ENCODE peak calls at places on chromosomes 12 and 14, in four cellular contexts. W is adipocyte, N is fibroblast of lung, A is mesenchymal stem cell. S is an unnamed sample.

GRCh38 chr12:2854669-2855453 is 2.0 kb downstream of the TEX52 start:
- DNase-seq in W (no peak), N (no peak), A (no peak), S (peak; percentile 87)

GRCh38 chr14:77682158-77682553 is 25.7 kb downstream of the ALKBH1 start:
- DNase-seq in W (peak; percentile 35), N (peak; percentile 67), A (peak; percentile 62), S (no peak)

GRCh38 chr12:42669471-42669997 is 80.0 kb upstream of the PRICKLE1 start:
- DNase-seq in W (peak; percentile 46), N (peak; percentile 72), A (no peak), S (no peak)

GRCh38 chr14:90828642-90829487 is 12.6 kb upstream of the TTC7B start:
- DNase-seq in W (no peak), N (no peak), A (peak; percentile 57), S (no peak)

GRCh38 chr14:72646861-72647528 is 246.9 kb downstream of the DPF3 start:
- DNase-seq in W (peak; percentile 91), N (peak; percentile 91), A (peak; percentile 4), S (no peak)

GRCh38 chr12:22190969-22191368 is 143.5 kb downstream of the ST8SIA1 start:
- DNase-seq in W (no peak), N (no peak), A (no peak), S (no peak)

GRCh38 chr12:29858270-29858786 is 74.6 kb upstream of the TMTC1 start:
- DNase-seq in W (no peak), N (no peak), A (no peak), S (no peak)

GRCh38 chr14:83825836-83826235 is 1704.1 kb upstream of the FLRT2 start:
- DNase-seq in W (no peak), N (no peak), A (no peak), S (no peak)

GRCh38 chr12:93231938-93232337 is 145.8 kb upstream of the NUDT4 start:
- DNase-seq in W (no peak), N (no peak), A (no peak), S (no peak)

GRCh38 chr14:87966816-87967215 is 26.2 kb downstream of the GALC start:
- DNase-seq in W (peak; percentile 49), N (peak; percentile 21), A (no peak), S (no peak)

GRCh38 chr14:95431199-95432145 is 85.0 kb downstream of the SYNE3 start:
- DNase-seq in W (peak; percentile 56), N (peak; percentile 16), A (peak; percentile 16), S (peak; percentile 27)

GRCh38 chr12:70885952-70886351 is 34.6 kb downstream of the PTPRR start:
- DNase-seq in W (peak; percentile 47), N (no peak), A (no peak), S (no peak)

GRCh38 chr14:55102141-55102547 is 26.9 kb upstream of the LGALS3 start:
- DNase-seq in W (peak; percentile 98), N (peak; percentile 98), A (peak; percentile 92), S (peak; percentile 77)

GRCh38 chr12:122067966-122068365 is 10.6 kb upstream of the MLXIP start:
- DNase-seq in W (peak; percentile 80), N (peak; percentile 79), A (peak; percentile 75), S (no peak)

GRCh38 chr12:56931474-56931978 is 2.7 kb downstream of the SDR9C7 start:
- DNase-seq in W (peak; percentile 76), N (peak; percentile 50), A (peak; percentile 83), S (peak; percentile 45)

GRCh38 chr14:76181546-76181945 is 29.8 kb downstream of the GPATCH2L start:
- DNase-seq in W (peak; percentile 14), N (no peak), A (peak; percentile 16), S (no peak)

GRCh38 chr12:96136720-96137378 is 57.3 kb upstream of the ELK3 start:
- DNase-seq in W (no peak), N (peak; percentile 56), A (peak; percentile 17), S (no peak)

GRCh38 chr12:100859063-100859627 is 64.6 kb downstream of the ANO4 start:
- DNase-seq in W (no peak), N (no peak), A (no peak), S (no peak)

GRCh38 chr12:41745593-41745992 is 399.1 kb downstream of the GXYLT1 start:
- DNase-seq in W (no peak), N (no peak), A (no peak), S (no peak)

GRCh38 chr14:31138301-31138700 is 69.3 kb downstream of the HECTD1 start:
- DNase-seq in W (peak; percentile 51), N (no peak), A (no peak), S (no peak)

GRCh38 chr14:49940805-49941421 is 48.0 kb downstream of the ARF6 start:
- DNase-seq in W (peak; percentile 68), N (peak; percentile 71), A (peak; percentile 45), S (no peak)

GRCh38 chr14:30158299-30158698 is 230.7 kb upstream of the PRKD1 start:
- DNase-seq in W (no peak), N (no peak), A (no peak), S (no peak)

GRCh38 chr14:21455912-21456667 is at the start of gene CHD8:
- DNase-seq in W (peak; percentile 100), N (peak; percentile 100), A (peak; percentile 100), S (peak; percentile 100)

GRCh38 chr14:21084988-21085853 is 13.2 kb downstream of the ZNF219 start:
- DNase-seq in W (peak; percentile 87), N (peak; percentile 85), A (peak; percentile 36), S (no peak)

GRCh38 chr14:94288610-94289465 is 4.2 kb downstream of the SERPINA10 start:
- DNase-seq in W (no peak), N (no peak), A (no peak), S (no peak)

GRCh38 chr14:51401756-51402155 is 161.7 kb downstream of the TMX1 start:
- DNase-seq in W (no peak), N (no peak), A (no peak), S (no peak)

GRCh38 chr14:89767861-89768268 is 186.7 kb downstream of the EFCAB11 start:
- DNase-seq in W (peak; percentile 64), N (peak; percentile 48), A (peak; percentile 53), S (peak; percentile 48)

GRCh38 chr12:49195734-49196133 is 6.9 kb upstream of the TUBA1A start:
- DNase-seq in W (no peak), N (no peak), A (no peak), S (no peak)

GRCh38 chr12:47817272-47818006 is 2.3 kb downstream of the HDAC7 start:
- DNase-seq in W (peak; percentile 60), N (no peak), A (peak; percentile 55), S (no peak)

GRCh38 chr12:68609955-68610434 is 704 bp upstream of the RAP1B start:
- DNase-seq in W (no peak), N (peak; percentile 54), A (no peak), S (peak; percentile 40)

GRCh38 chr14:57831981-57832380 is 33.9 kb downstream of the SLC35F4 start:
- DNase-seq in W (no peak), N (no peak), A (no peak), S (no peak)

GRCh38 chr12:124916370-124917134 is 2.1 kb upstream of the UBC start:
- DNase-seq in W (peak; percentile 96), N (peak; percentile 95), A (peak; percentile 94), S (peak; percentile 86)

GRCh38 chr12:122141911-122142725 is 31.9 kb downstream of the IL31 start:
- DNase-seq in W (no peak), N (no peak), A (no peak), S (no peak)

GRCh38 chr12:65826513-65827171 is 2.4 kb downstream of the HMGA2 start:
- DNase-seq in W (peak; percentile 61), N (peak; percentile 83), A (peak; percentile 57), S (peak; percentile 18)

GRCh38 chr14:21192875-21193535 is 37.1 kb upstream of the OR5AU1 start:
- DNase-seq in W (no peak), N (peak; percentile 51), A (no peak), S (no peak)

GRCh38 chr12:8953773-8954402 is 4.4 kb upstream of the M6PR start:
- DNase-seq in W (no peak), N (no peak), A (no peak), S (no peak)

GRCh38 chr14:36524874-36525745 is 5.1 kb upstream of the NKX2-1 start:
- DNase-seq in W (no peak), N (no peak), A (no peak), S (peak; percentile 64)
- H3K4me3 ChIP-seq in W (no peak overlapping the region), N (no peak overlapping the region), A (no peak overlapping the region), S (no peak overlapping the region)

GRCh38 chr14:80491562-80492139 is 280.3 kb upstream of the DIO2 start:
- DNase-seq in W (peak; percentile 44), N (no peak), A (no peak), S (no peak)
- H3K9ac ChIP-seq in W (peak overlapping the region; percentile 1), N (no peak overlapping the region), A (peak overlapping the region; percentile 20), S (no peak overlapping the region)

DNA sequence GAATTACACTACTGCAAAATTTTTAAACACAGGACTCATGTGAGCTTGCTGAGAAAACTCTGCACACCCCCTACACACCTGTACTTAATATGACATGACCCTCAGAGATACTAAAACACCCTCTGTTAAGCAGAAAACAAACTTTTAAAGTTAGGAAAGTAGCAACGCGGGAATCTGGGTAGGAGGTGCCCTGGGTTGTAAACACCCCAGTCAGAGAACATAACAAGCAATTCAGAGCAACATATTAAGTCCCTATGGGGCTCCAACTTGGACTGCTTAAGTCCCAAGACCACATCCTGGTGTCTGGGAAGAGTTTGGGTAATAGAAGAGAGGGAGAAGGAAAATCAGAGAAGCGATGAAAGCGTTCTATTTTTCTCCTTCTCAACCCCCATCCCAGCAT is 1.2 kb downstream of the ATF7 start:
- DNase-seq in W (peak; percentile 32), N (no peak), A (peak; percentile 49), S (peak; percentile 21)
- H3K4me3 ChIP-seq in W (peak overlapping the region; percentile 99), N (peak overlapping the region; percentile 72), A (no peak overlapping the region), S (peak overlapping the region; percentile 44)

DNA sequence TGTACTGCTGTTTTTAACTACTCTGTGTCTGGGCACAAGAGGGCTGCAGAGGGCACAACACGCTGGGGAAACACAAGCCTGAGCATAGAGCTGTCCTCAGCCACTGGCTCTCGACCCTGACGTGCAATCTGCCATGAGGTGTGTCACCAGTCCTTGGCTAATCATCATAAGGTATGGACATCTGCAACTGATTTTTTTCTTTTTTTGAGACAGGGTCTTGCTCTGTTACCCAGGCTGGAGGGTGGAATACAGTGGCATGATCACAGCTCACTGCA is 29.5 kb downstream of the PXN start:
- DNase-seq in W (no peak), N (no peak), A (no peak), S (no peak)
- H3K9ac ChIP-seq in W (peak overlapping the region; percentile 86), N (no peak overlapping the region), A (peak overlapping the region; percentile 88), S (no peak overlapping the region)

GRCh38 chr14:100374270-100374669 is 51.1 kb downstream of the SLC25A47 start:
- DNase-seq in W (no peak), N (no peak), A (no peak), S (no peak)
- H3K4me3 ChIP-seq in W (peak overlapping the region; percentile 96), N (peak overlapping the region; percentile 64), A (no peak overlapping the region), S (peak overlapping the region; percentile 89)

DNA sequence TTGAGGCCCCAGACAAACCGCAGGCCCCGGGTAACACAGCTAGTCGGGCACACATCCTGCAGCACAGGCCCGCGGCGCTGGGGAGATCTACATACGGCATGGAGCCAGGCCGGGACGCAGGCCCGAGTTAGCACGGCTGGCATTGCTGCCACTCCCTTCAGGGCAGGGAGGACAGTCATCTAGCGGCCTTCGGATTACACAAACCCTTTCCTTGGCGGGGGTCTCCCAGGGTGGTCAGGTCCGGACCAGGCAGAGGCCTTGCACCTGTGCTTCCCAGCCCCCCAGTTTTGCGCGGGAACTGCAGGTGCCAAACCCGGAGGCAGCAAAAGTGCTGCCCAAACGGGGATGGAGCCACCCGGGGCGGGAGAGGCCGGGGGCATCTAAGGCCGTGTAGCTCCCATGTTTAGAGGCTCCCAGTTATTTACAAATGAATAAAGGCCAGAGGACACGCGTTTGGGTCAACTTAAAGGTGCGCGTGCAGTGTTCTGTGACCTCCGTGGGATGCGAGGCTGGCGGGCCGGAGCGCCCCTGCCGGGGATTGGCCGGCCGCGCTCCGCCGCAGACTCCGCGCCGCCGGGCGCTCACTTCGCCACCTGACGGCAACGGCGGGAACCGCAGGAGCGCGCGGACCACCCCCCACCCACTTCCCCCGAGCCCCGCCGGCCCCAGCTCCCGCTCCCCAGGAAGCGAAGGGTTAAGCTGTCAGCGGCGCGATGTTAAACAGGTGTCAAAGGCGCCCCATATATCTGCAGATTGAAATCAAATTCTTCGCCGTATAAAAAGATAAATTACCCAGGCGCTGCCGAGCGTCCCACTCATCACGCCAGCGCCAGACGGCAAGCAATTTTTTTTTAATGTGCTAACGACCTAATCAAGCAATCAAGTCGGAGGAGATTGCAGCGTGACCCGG is 18.1 kb downstream of the VSX2 start:
- DNase-seq in W (peak; percentile 69), N (no peak), A (no peak), S (peak; percentile 40)
- H3K9ac ChIP-seq in W (peak overlapping the region; percentile 72), N (no peak overlapping the region), A (peak overlapping the region; percentile 75), S (no peak overlapping the region)